ENCODE peak calls at places on chromosomes 5 and 9, in eight cellular contexts. N is hepatocyte; Z is posterior vena cava; L is iPS-NIHi11; J is A172; O is left lung; Q is activated gamma-delta T cell treated with Interleukin-2 at 50 U/mL for 16 hours; H is activated naive CD4-positive, alpha-beta T cell treated with anti-CD3 and anti-CD28 coated beads, Interleukin-2, amount 50 U/mL, for 16 hours. I is an unnamed sample.

GRCh38 chr5:131515348-131515747 is 119.7 kb downstream of the RAPGEF6 start:
- DNase-seq in N (no peak), H (no peak), Q (no peak), O (no peak), L (no peak), J (no peak), Z (no peak), I (no peak)

GRCh38 chr9:69045821-69046220 is 10.3 kb downstream of the FXN start:
- DNase-seq in O (no peak), J (no peak), Z (no peak), L (no peak), H (no peak), Q (no peak), N (no peak), I (no peak)

GRCh38 chr5:139140631-139141071 is 57.5 kb downstream of the SIL1 start:
- DNase-seq in O (no peak), Q (no peak), J (no peak), L (no peak), N (no peak), Z (no peak), H (no peak), I (no peak)

GRCh38 chr5:149628221-149628620 is 46.9 kb downstream of the ARHGEF37 start:
- DNase-seq in O (no peak), L (no peak), Z (no peak), H (no peak), Q (no peak), J (peak), N (no peak), I (no peak)

GRCh38 chr5:10534491-10535236 is 29.2 kb upstream of the ANKRD33B start:
- DNase-seq in O (no peak), N (no peak), H (no peak), Q (no peak), Z (no peak), L (no peak), J (no peak), I (no peak)

GRCh38 chr5:56610093-56610698 is 205.2 kb upstream of the MAP3K1 start:
- DNase-seq in O (no peak), Q (no peak), L (no peak), N (no peak), Z (no peak), J (no peak), H (peak), I (no peak)

GRCh38 chr5:59460368-59461153 is 433.0 kb downstream of the PDE4D start:
- DNase-seq in H (no peak), O (no peak), N (no peak), Q (no peak), J (no peak), Z (no peak), L (no peak), I (no peak)

GRCh38 chr9:7983361-7983974 is 183.9 kb upstream of the DMAC1 start:
- DNase-seq in Z (no peak), O (no peak), L (no peak), H (no peak), N (no peak), Q (no peak), J (no peak), I (no peak)

GRCh38 chr9:36864491-36865410 is 169.3 kb downstream of the PAX5 start:
- DNase-seq in O (peak), Z (peak), H (no peak), Q (no peak), N (no peak), L (peak), J (no peak), I (no peak)

GRCh38 chr5:146718628-146719027 is 159.9 kb downstream of the PPP2R2B start:
- DNase-seq in L (no peak), H (no peak), Z (no peak), N (no peak), O (no peak), Q (no peak), J (no peak), I (no peak)

GRCh38 chr9:112265391-112265790 is 68.0 kb downstream of the PTBP3 start:
- DNase-seq in O (no peak), L (no peak), Z (no peak), J (no peak), H (no peak), Q (no peak), N (no peak), I (no peak)

GRCh38 chr5:97021416-97021815 is 85.5 kb downstream of the LNPEP start:
- DNase-seq in L (no peak), Z (no peak), J (no peak), H (no peak), Q (no peak), N (no peak), O (no peak), I (no peak)

GRCh38 chr5:109516385-109516784 is 106.6 kb upstream of the PJA2 start:
- DNase-seq in H (no peak), J (no peak), Z (no peak), N (no peak), L (no peak), O (no peak), Q (no peak), I (no peak)

GRCh38 chr5:73983661-73984060 is 357.7 kb downstream of the ARHGEF28 start:
- DNase-seq in H (no peak), N (no peak), Z (no peak), L (no peak), J (no peak), O (no peak), Q (no peak), I (no peak)

I was measured in colonic mucosa.